ENCODE peak calls at places on chromosomes 4 and X, in seven cellular contexts. D is neural progenitor cell, F is tibial artery, Z is vagina, M is body of pancreas, O is astrocyte, C is pancreas. T is an unnamed sample. For H3K4me1 and H3K9me3, the result is how much of the 10 kb centered on the place peaks cover.

GRCh38 chrX:109472939-109473713 is 8.8 kb downstream of the GUCY2F start:
- DNase-seq in D (peak), F (no peak), Z (no peak), M (no peak), O (peak), C (no peak), T (no peak)

GRCh38 chr4:6355052-6355451 is 85.4 kb downstream of the WFS1 start:
- DNase-seq in D (no peak), F (no peak), Z (no peak), M (no peak), O (no peak), C (no peak), T (no peak)

GRCh38 chrX:69073241-69073640 is 92.0 kb downstream of the PJA1 start:
- DNase-seq in D (no peak), F (no peak), Z (no peak), M (no peak), O (no peak), C (no peak), T (no peak)

GRCh38 chr4:20443406-20443805 is 191.7 kb downstream of the SLIT2 start:
- DNase-seq in D (no peak), F (no peak), Z (no peak), M (no peak), O (no peak), C (no peak), T (no peak)

GRCh38 chrX:87664381-87664780 is 146.8 kb downstream of the KLHL4 start:
- DNase-seq in D (peak), F (no peak), Z (no peak), M (no peak), O (no peak), C (no peak), T (no peak)

GRCh38 chr4:24973471-24974251 is 57.1 kb downstream of the LGI2 start:
- DNase-seq in D (no peak), F (peak), Z (peak), M (no peak), O (no peak), C (no peak), T (peak)

GRCh38 chr4:173288296-173288695 is 45.9 kb downstream of the HMGB2 start:
- DNase-seq in D (peak), F (peak), Z (no peak), M (peak), O (peak), C (peak), T (peak)

GRCh38 chr4:88735554-88735953 is 37.9 kb upstream of the NAP1L5 start:
- DNase-seq in D (no peak), F (no peak), Z (no peak), M (no peak), O (peak), C (no peak), T (no peak)

GRCh38 chr4:123744664-123745290 is 348.2 kb downstream of the SPRY1 start:
- DNase-seq in D (no peak), F (peak), Z (no peak), M (peak), O (peak), C (no peak), T (peak)

GRCh38 chr4:173505924-173506779 is 23.9 kb downstream of the HAND2 start:
- DNase-seq in D (peak), F (peak), Z (peak), M (peak), O (no peak), C (no peak), T (no peak)

GRCh38 chr4:5477613-5478012 is 230.7 kb downstream of the EVC2 start:
- DNase-seq in D (no peak), F (peak), Z (no peak), M (no peak), O (no peak), C (no peak), T (no peak)

GRCh38 chr4:121189811-121190210 is 25.7 kb upstream of the TNIP3 start:
- DNase-seq in D (no peak), F (no peak), Z (no peak), M (no peak), O (no peak), C (no peak), T (no peak)

GRCh38 chr4:118968006-118968405 is 79.4 kb downstream of the SYNPO2 start:
- DNase-seq in D (peak), F (peak), Z (no peak), M (peak), O (peak), C (no peak), T (peak)

GRCh38 chr4:102511830-102512605 is 10.9 kb downstream of the NFKB1 start:
- DNase-seq in D (no peak), F (no peak), Z (no peak), M (no peak), O (no peak), C (no peak), T (no peak)

GRCh38 chr4:2387829-2388228 is 30.6 kb downstream of the ZFYVE28 start:
- DNase-seq in D (no peak), F (no peak), Z (no peak), M (no peak), O (no peak), C (no peak), T (no peak)

GRCh38 chr4:112647785-112648184 is 10.8 kb downstream of the LARP7 start:
- DNase-seq in D (peak), F (no peak), Z (no peak), M (no peak), O (peak), C (no peak), T (no peak)

GRCh38 chrX:126900937-126901336 is 81.4 kb downstream of the PRR32 start:
- DNase-seq in D (no peak), F (no peak), Z (no peak), M (no peak), O (no peak), C (no peak), T (no peak)

GRCh38 chrX:46268429-46268828 is 276.8 kb downstream of the ZNF674 start:
- DNase-seq in D (no peak), F (no peak), Z (no peak), M (peak), O (peak), C (no peak), T (no peak)

GRCh38 chrX:153920546-153920945 is 5.5 kb downstream of the ARHGAP4 start:
- DNase-seq in D (no peak), F (no peak), Z (no peak), M (peak), O (no peak), C (no peak), T (no peak)

GRCh38 chrX:153919281-153919680 is 6.8 kb downstream of the ARHGAP4 start:
- DNase-seq in D (no peak), F (no peak), Z (no peak), M (no peak), O (no peak), C (no peak), T (no peak)

GRCh38 chrX:153921511-153922285 is 4.4 kb downstream of the ARHGAP4 start:
- DNase-seq in D (no peak), F (no peak), Z (no peak), M (no peak), O (no peak), C (no peak), T (no peak)

GRCh38 chrX:153922286-153922573 is 3.8 kb downstream of the ARHGAP4 start:
- DNase-seq in D (no peak), F (no peak), Z (no peak), M (no peak), O (no peak), C (no peak), T (no peak)

DNA sequence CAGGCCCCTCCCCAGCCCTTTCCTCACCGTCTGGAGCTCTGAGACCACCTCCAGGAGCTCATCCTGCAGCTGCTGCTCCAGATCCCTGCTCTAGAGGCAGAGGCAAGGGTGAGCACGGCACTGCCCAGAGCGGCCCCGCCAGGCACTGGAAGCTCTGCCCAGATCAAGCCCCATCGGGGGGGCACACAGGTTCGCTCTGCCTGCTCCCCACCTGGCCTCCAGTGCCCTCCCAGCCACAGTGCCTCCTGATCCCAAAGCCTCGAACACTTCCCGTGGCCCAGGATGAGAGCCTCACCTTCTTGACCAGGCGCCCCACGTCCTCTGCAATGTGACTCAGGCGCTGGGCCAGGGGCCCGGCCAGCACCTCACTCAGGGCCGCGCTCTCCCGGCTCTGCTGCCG is 5.0 kb downstream of the ARHGAP4 start:
- DNase-seq in D (no peak), F (no peak), Z (no peak), M (no peak), O (no peak), C (no peak), T (no peak)
- H3K4me1 ChIP-seq in D (under half), F (under half), Z (under half), M (under half), O (under half), C (under half), T (under half)

DNA sequence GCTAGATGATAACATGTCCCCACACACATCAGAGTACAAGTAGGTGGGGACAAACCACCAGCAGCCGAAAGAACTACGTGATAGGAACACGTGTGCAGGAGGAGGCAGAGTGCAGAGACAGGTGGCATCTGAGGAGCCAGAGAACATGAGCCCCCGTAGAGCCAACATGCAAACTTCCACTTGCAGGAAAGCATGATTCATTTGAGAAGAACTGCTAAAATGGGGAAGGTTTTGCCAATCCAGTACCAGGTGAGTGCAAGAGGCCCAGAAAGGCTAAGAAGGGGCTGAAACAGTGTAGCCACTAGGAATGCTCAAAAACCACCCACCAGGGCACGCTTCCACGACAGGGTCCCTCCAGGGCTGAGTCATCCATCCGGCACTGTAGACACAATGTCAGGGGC is 149.8 kb upstream of the TENM3 start:
- DNase-seq in D (no peak), F (no peak), Z (no peak), M (no peak), O (peak), C (no peak), T (no peak)
- H3K27ac ChIP-seq in D (no peak), F (no peak), Z (no peak), M (no peak), O (peak), C (no peak), T (no peak)

DNA sequence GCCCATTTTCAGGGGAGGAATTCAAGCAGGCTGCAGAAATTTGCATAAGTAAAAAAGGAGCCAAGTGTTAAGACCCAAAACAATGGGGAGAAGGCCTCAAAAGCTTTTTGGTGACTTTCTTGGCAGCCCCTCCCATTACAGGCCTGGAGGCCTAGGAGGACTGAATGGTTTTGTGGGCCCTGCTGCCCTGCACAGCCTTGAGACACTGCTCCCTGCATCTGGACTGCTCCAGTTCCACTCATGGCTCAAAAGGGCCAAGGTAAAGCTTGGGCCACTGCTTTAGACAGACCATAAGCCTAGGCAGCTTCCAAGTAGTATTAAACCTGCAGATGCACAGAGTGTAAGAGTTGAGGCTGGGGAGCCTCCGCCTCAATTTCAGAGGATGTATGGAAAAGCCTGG is 501.6 kb downstream of the MID1IP1 start:
- DNase-seq in D (no peak), F (no peak), Z (peak), M (no peak), O (no peak), C (no peak), T (no peak)
- H3K9me3 ChIP-seq in D (under half), F (under half), Z (under half), M (under half), O (under half), C (under half), T (under half)

DNA sequence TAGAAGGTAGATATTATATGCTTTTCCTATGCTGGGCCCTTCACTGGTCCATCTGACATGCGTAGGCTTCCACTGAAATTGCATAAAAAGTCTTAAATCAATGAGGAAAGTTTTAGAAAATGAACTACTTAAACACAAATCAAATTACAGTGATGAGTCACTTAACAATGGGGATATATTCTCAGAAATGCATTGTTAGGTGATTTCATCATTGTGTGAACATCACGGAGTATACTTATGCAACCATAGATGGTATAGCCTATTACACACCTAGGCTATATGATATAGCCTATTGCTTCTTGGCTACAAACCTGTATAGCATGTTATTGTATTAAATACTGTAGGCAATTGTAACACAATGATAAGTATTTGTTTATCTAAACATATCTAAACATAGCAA is 10.3 kb downstream of the STAP1 start:
- DNase-seq in D (no peak), F (no peak), Z (no peak), M (no peak), O (peak), C (no peak), T (no peak)
- H3K4me1 ChIP-seq in D (under half), F (under half), Z (under half), M (under half), O (under half), C (under half), T (under half)

DNA sequence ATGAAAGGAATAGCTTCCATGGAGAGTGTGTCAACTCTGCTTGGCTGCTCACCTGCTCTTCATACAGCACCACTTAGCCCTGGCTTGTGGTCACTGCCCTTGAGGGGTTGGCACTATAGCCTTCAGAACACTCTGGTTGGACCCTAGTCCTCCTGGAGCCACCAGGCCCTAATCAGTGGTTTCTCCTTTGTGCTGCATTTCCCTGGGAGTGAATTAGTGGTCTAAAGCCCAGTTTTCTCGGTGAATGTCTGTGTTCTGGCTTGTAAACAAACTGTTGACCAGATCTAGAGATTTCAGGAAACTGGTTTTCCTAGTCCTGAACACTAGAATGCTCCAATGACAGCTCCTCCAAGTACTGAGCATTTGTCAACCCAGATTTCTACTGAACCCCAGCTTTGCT is 28.6 kb upstream of the TMEM154 start:
- DNase-seq in D (no peak), F (no peak), Z (no peak), M (no peak), O (no peak), C (no peak), T (no peak)
- H3K27ac ChIP-seq in D (no peak), F (no peak), Z (no peak), M (no peak), O (no peak), C (no peak), T (no peak)